ENCODE peak calls at places on chromosomes 4 and X, in four cellular contexts. One of them, this sample, is unnamed.

GRCh38 chrX:7638053-7638452 is 204.9 kb upstream of the VCX start:
- DNase-seq in Kasumi-1: no peak
- DNase-seq in neural crest cell: no peak
- DNase-seq in kidney tubule cell: no peak
- DNase-seq in this sample: no peak

GRCh38 chr4:29423836-29424721 is 1296.1 kb upstream of the PCDH7 start:
- DNase-seq in Kasumi-1: no peak
- DNase-seq in neural crest cell: no peak
- DNase-seq in kidney tubule cell: peak; percentile 67
- DNase-seq in this sample: no peak

GRCh38 chrX:107752037-107752436 is 23.6 kb downstream of the TSC22D3 start:
- DNase-seq in Kasumi-1: no peak
- DNase-seq in neural crest cell: no peak
- DNase-seq in kidney tubule cell: no peak
- DNase-seq in this sample: no peak

GRCh38 chrX:120000490-120001246 is 57.1 kb upstream of the NKAP start:
- DNase-seq in Kasumi-1: no peak
- DNase-seq in neural crest cell: no peak
- DNase-seq in kidney tubule cell: peak; percentile 55
- DNase-seq in this sample: no peak

GRCh38 chrX:71128915-71129765 is 10.7 kb downstream of the MED12 start:
- DNase-seq in Kasumi-1: peak; percentile 57
- DNase-seq in neural crest cell: peak; percentile 72
- DNase-seq in kidney tubule cell: peak; percentile 52
- DNase-seq in this sample: peak; percentile 78

GRCh38 chr4:95522682-95523410 is 25.9 kb downstream of the UNC5C start:
- DNase-seq in Kasumi-1: peak; percentile 4
- DNase-seq in neural crest cell: no peak
- DNase-seq in kidney tubule cell: no peak
- DNase-seq in this sample: no peak

GRCh38 chrX:30935985-30936384 is 46.9 kb upstream of the TAB3 start:
- DNase-seq in Kasumi-1: no peak
- DNase-seq in neural crest cell: peak; percentile 5
- DNase-seq in kidney tubule cell: peak; percentile 50
- DNase-seq in this sample: peak; percentile 17

GRCh38 chr4:153521995-153522799 is 56.0 kb downstream of the TMEM131L start:
- DNase-seq in Kasumi-1: peak; percentile 17
- DNase-seq in neural crest cell: no peak
- DNase-seq in kidney tubule cell: no peak
- DNase-seq in this sample: peak; percentile 54

GRCh38 chr4:105186701-105187158 is 40.1 kb downstream of the TET2 start:
- DNase-seq in Kasumi-1: no peak
- DNase-seq in neural crest cell: no peak
- DNase-seq in kidney tubule cell: peak; percentile 79
- DNase-seq in this sample: no peak

GRCh38 chrX:56130013-56130412 is 102.1 kb upstream of the KLF8 start:
- DNase-seq in Kasumi-1: no peak
- DNase-seq in neural crest cell: no peak
- DNase-seq in kidney tubule cell: peak; percentile 25
- DNase-seq in this sample: no peak

GRCh38 chr4:38189445-38189844 is 229.2 kb downstream of the PTTG2 start:
- DNase-seq in Kasumi-1: peak; percentile 18
- DNase-seq in neural crest cell: no peak
- DNase-seq in kidney tubule cell: peak; percentile 97
- DNase-seq in this sample: peak; percentile 60

GRCh38 chrX:150543230-150544155 is 24.9 kb upstream of the MTM1 start:
- DNase-seq in Kasumi-1: no peak
- DNase-seq in neural crest cell: no peak
- DNase-seq in kidney tubule cell: peak; percentile 73
- DNase-seq in this sample: peak; percentile 87

This sample was measured in NB4.